ENCODE peak calls at places on chromosome 10, in five cellular contexts. G, H, F, D and U are unnamed samples.
A peak's percentile ranks its signal among the peaks of the same experiment; 100 is the strongest.

GRCh38 chr10:127343831-127344230 is 147.4 kb upstream of the INSYN2A start:
- DNase-seq in H (no peak), D (no peak), F (no peak), G (no peak), U (no peak)

GRCh38 chr10:96017227-96017687 is 26.1 kb upstream of the CCNJ start:
- DNase-seq in G (no peak), F (peak; percentile 34), D (peak; percentile 46), H (no peak), U (peak; percentile 87)

GRCh38 chr10:125064681-125065492 is 95.5 kb downstream of the CTBP2 start:
- DNase-seq in F (peak; percentile 47), G (no peak), H (no peak), D (no peak), U (no peak)

GRCh38 chr10:73456187-73456890 is 23.0 kb upstream of the MSS51 start:
- DNase-seq in H (no peak), D (peak; percentile 74), G (no peak), F (no peak), U (no peak)

GRCh38 chr10:6920072-6921019 is 340.3 kb upstream of the PRKCQ start:
- DNase-seq in F (peak; percentile 73), D (peak; percentile 89), H (peak; percentile 60), G (peak; percentile 58), U (peak; percentile 48)

GRCh38 chr10:6919077-6919476 is 339.0 kb upstream of the PRKCQ start:
- DNase-seq in D (no peak), F (no peak), H (no peak), G (no peak), U (no peak)

GRCh38 chr10:100744980-100745881 is at the start of gene PAX2:
- DNase-seq in D (peak; percentile 30), H (no peak), F (peak; percentile 80), G (no peak), U (no peak)

GRCh38 chr10:5775705-5776104 is 37.5 kb downstream of the GDI2 start:
- DNase-seq in G (peak; percentile 76), H (peak; percentile 67), F (no peak), D (no peak), U (no peak)

GRCh38 chr10:120017731-120018130 is 125.2 kb downstream of the SEC23IP start:
- DNase-seq in F (no peak), H (no peak), G (no peak), D (no peak), U (no peak)

GRCh38 chr10:117534321-117535044 is 8.1 kb upstream of the EMX2 start:
- DNase-seq in H (no peak), G (no peak), D (no peak), F (no peak), U (no peak)

GRCh38 chr10:59622320-59622901 is 87.2 kb downstream of the SLC16A9 start:
- DNase-seq in H (no peak), G (no peak), D (peak; percentile 53), F (peak; percentile 34), U (peak; percentile 56)

GRCh38 chr10:72801263-72801868 is 92.2 kb upstream of the OIT3 start:
- DNase-seq in G (no peak), D (no peak), H (no peak), F (no peak), U (peak; percentile 33)

GRCh38 chr10:85284778-85285397 is 956.5 kb downstream of the CCSER2 start:
- DNase-seq in D (no peak), G (no peak), H (no peak), F (no peak), U (no peak)

GRCh38 chr10:35535136-35535535 is 70.0 kb upstream of the GJD4 start:
- DNase-seq in G (no peak), F (no peak), D (no peak), H (no peak), U (no peak)

GRCh38 chr10:133451346-133451745 is 2.4 kb upstream of the SCART1 start:
- DNase-seq in D (no peak), G (no peak), F (no peak), H (no peak), U (no peak)

GRCh38 chr10:88037623-88038022 is 174.2 kb downstream of the PTEN start:
- DNase-seq in H (no peak), D (no peak), G (no peak), F (no peak), U (no peak)

GRCh38 chr10:98609265-98609664 is 162.5 kb upstream of the HPS1 start:
- DNase-seq in D (no peak), G (no peak), H (no peak), F (no peak), U (no peak)

GRCh38 chr10:132809237-132810140 is 23.5 kb upstream of the NKX6-2 start:
- DNase-seq in F (no peak), H (no peak), D (no peak), G (no peak), U (no peak)

GRCh38 chr10:18473424-18474110 is 177.8 kb downstream of the NSUN6 start:
- DNase-seq in D (no peak), H (no peak), F (no peak), G (no peak), U (no peak)

GRCh38 chr10:120996456-120997053 is 145.4 kb downstream of the WDR11 start:
- DNase-seq in H (no peak), G (no peak), D (no peak), F (no peak), U (no peak)

GRCh38 chr10:128493811-128494210 is 367.6 kb upstream of the MKI67 start:
- DNase-seq in F (no peak), H (no peak), G (no peak), D (no peak), U (no peak)

GRCh38 chr10:44383749-44384600 is 922 bp downstream of the CXCL12 start:
- DNase-seq in F (peak; percentile 18), D (no peak), G (no peak), H (no peak), U (no peak)

GRCh38 chr10:84075226-84076046 is 63.9 kb upstream of the GHITM start:
- DNase-seq in F (no peak), H (no peak), G (no peak), D (no peak), U (no peak)

GRCh38 chr10:24721254-24722106 is 2.2 kb downstream of the ARHGAP21 start:
- DNase-seq in H (no peak), G (no peak), F (peak; percentile 25), D (peak; percentile 29), U (peak; percentile 55)

GRCh38 chr10:125691160-125691981 is 8.4 kb upstream of the TEX36 start:
- DNase-seq in G (no peak), F (peak; percentile 87), H (no peak), D (no peak), U (no peak)

GRCh38 chr10:9097991-9098306 is 1043.5 kb downstream of the GATA3 start:
- DNase-seq in H (no peak), F (no peak), G (no peak), D (no peak), U (no peak)

GRCh38 chr10:35898722-35899485 is 256.8 kb upstream of the FZD8 start:
- DNase-seq in D (no peak), H (no peak), G (no peak), F (no peak), U (no peak)

GRCh38 chr10:123645016-123645415 is 21.1 kb upstream of the GPR26 start:
- DNase-seq in D (no peak), H (no peak), G (no peak), F (no peak), U (no peak)

GRCh38 chr10:42482411-42482810 is 156.0 kb downstream of the ZNF33B start:
- DNase-seq in D (no peak), G (no peak), F (no peak), H (no peak), U (no peak)

GRCh38 chr10:11086177-11086576 is 68.5 kb downstream of the CELF2 start:
- DNase-seq in F (no peak), G (no peak), D (no peak), H (no peak), U (no peak)

GRCh38 chr10:124174071-124174566 is 80.7 kb upstream of the CHST15 start:
- DNase-seq in H (no peak), G (no peak), F (no peak), D (no peak), U (no peak)

GRCh38 chr10:44618910-44619309 is 234.0 kb upstream of the CXCL12 start:
- DNase-seq in G (no peak), F (no peak), H (no peak), D (no peak), U (no peak)

GRCh38 chr10:128206676-128207075 is 80.5 kb upstream of the MKI67 start:
- DNase-seq in G (no peak), F (no peak), H (no peak), D (no peak), U (no peak)

GRCh38 chr10:29588640-29589421 is 45.9 kb downstream of the SVIL start:
- DNase-seq in D (no peak), G (no peak), F (peak; percentile 48), H (no peak), U (peak; percentile 34)

GRCh38 chr10:10977978-10978377 is 39.7 kb upstream of the CELF2 start:
- DNase-seq in D (no peak), F (no peak), G (no peak), H (no peak), U (no peak)

GRCh38 chr10:69512901-69513300 is 60.3 kb downstream of the NEUROG3 start:
- DNase-seq in H (no peak), F (no peak), G (no peak), D (no peak), U (no peak)